ENCODE peak calls at places on chromosome 6, in six cellular contexts. R, H, G, Y, O and J are unnamed samples.

GRCh38 chr6:168071620-168072019 is 7.4 kb downstream of the FRMD1 start:
- DNase-seq in R (no peak), H (peak; percentile 72), G (no peak), Y (no peak), O (no peak), J (peak; percentile 32)

GRCh38 chr6:169789944-169790927 is 38.8 kb downstream of the ERMARD start:
- DNase-seq in R (peak; percentile 77), H (peak; percentile 82), G (peak; percentile 35), Y (peak; percentile 71), O (peak; percentile 84), J (peak; percentile 88)

GRCh38 chr6:149935668-149936067 is 6.1 kb upstream of the ULBP2 start:
- DNase-seq in R (no peak), H (no peak), G (no peak), Y (no peak), O (peak; percentile 39), J (no peak)

GRCh38 chr6:3749991-3750323 is 1.6 kb downstream of the PXDC1 start:
- DNase-seq in R (peak; percentile 86), H (no peak), G (no peak), Y (peak; percentile 62), O (no peak), J (peak; percentile 23)

GRCh38 chr6:88867841-88868558 is 95.4 kb downstream of the RNGTT start:
- DNase-seq in R (no peak), H (no peak), G (no peak), Y (no peak), O (no peak), J (no peak)

GRCh38 chr6:169843991-169844390 is 92.6 kb downstream of the ERMARD start:
- DNase-seq in R (no peak), H (no peak), G (no peak), Y (no peak), O (peak; percentile 11), J (no peak)

GRCh38 chr6:136035378-136036070 is 184.0 kb downstream of the PDE7B start:
- DNase-seq in R (peak; percentile 94), H (no peak), G (no peak), Y (peak; percentile 43), O (no peak), J (no peak)

GRCh38 chr6:116562614-116563013 is 8.7 kb upstream of the RWDD1 start:
- DNase-seq in R (peak; percentile 77), H (no peak), G (no peak), Y (no peak), O (no peak), J (peak; percentile 43)

GRCh38 chr6:144710207-144710606 is 425.1 kb downstream of the UTRN start:
- DNase-seq in R (peak; percentile 73), H (no peak), G (no peak), Y (no peak), O (no peak), J (no peak)

GRCh38 chr6:40425192-40425919 is 161.8 kb downstream of the LRFN2 start:
- DNase-seq in R (no peak), H (no peak), G (no peak), Y (peak; percentile 30), O (no peak), J (no peak)

GRCh38 chr6:57301755-57302154 is 15.7 kb upstream of the PRIM2 start:
- DNase-seq in R (no peak), H (no peak), G (no peak), Y (no peak), O (no peak), J (no peak)

GRCh38 chr6:158521759-158522158 is 38.1 kb upstream of the TMEM181 start:
- DNase-seq in R (no peak), H (no peak), G (no peak), Y (no peak), O (no peak), J (no peak)

GRCh38 chr6:56953597-56954388 is 1.1 kb upstream of the BEND6 start:
- DNase-seq in R (no peak), H (no peak), G (no peak), Y (no peak), O (no peak), J (no peak)

GRCh38 chr6:161837854-161838253 is 564.0 kb upstream of the AGPAT4 start:
- DNase-seq in R (no peak), H (no peak), G (no peak), Y (no peak), O (no peak), J (no peak)

GRCh38 chr6:158852312-158853071 is 33.3 kb upstream of the EZR start:
- DNase-seq in R (no peak), H (no peak), G (no peak), Y (no peak), O (peak; percentile 55), J (no peak)

GRCh38 chr6:118709859-118710350 is 58.5 kb upstream of the CEP85L start:
- DNase-seq in R (peak; percentile 75), H (no peak), G (no peak), Y (no peak), O (peak; percentile 73), J (no peak)

GRCh38 chr6:85015396-85015990 is 251.1 kb upstream of the TBX18 start:
- DNase-seq in R (peak; percentile 89), H (peak; percentile 82), G (peak; percentile 63), Y (peak; percentile 49), O (no peak), J (peak; percentile 61)

GRCh38 chr6:166498228-166498627 is 88.2 kb downstream of the RAMACL start:
- DNase-seq in R (no peak), H (no peak), G (no peak), Y (no peak), O (no peak), J (no peak)

GRCh38 chr6:99151634-99152344 is 197.7 kb downstream of the FAXC start:
- DNase-seq in R (peak; percentile 11), H (peak; percentile 84), G (peak; percentile 37), Y (no peak), O (no peak), J (peak; percentile 56)

GRCh38 chr6:106470316-106470715 is 109.8 kb downstream of the CRYBG1 start:
- DNase-seq in R (no peak), H (no peak), G (no peak), Y (no peak), O (no peak), J (no peak)

GRCh38 chr6:54085526-54085925 is 25.7 kb upstream of the MLIP start:
- DNase-seq in R (no peak), H (no peak), G (no peak), Y (no peak), O (no peak), J (no peak)

GRCh38 chr6:75601608-75602163 is at the start of gene SENP6:
- DNase-seq in R (peak; percentile 87), H (peak; percentile 75), G (peak; percentile 27), Y (peak; percentile 88), O (peak; percentile 85), J (peak; percentile 83)

GRCh38 chr6:26086214-26086613 is 1.0 kb upstream of the HFE start:
- DNase-seq in R (no peak), H (no peak), G (no peak), Y (no peak), O (peak; percentile 53), J (no peak)

GRCh38 chr6:137956098-137956488 is 89.0 kb downstream of the TNFAIP3 start:
- DNase-seq in R (no peak), H (no peak), G (no peak), Y (no peak), O (no peak), J (no peak)

GRCh38 chr6:43247115-43247999 is 4.1 kb downstream of the TTBK1 start:
- DNase-seq in R (peak; percentile 52), H (peak; percentile 93), G (peak; percentile 24), Y (peak; percentile 79), O (peak; percentile 87), J (peak; percentile 81)

GRCh38 chr6:22658934-22659333 is 89.6 kb downstream of the HDGFL1 start:
- DNase-seq in R (no peak), H (no peak), G (no peak), Y (no peak), O (no peak), J (no peak)
- TF ChIP-seq CTCF in R (no peak), H (no peak), G (no peak), Y (no peak), O (no peak), J (no peak)

DNA sequence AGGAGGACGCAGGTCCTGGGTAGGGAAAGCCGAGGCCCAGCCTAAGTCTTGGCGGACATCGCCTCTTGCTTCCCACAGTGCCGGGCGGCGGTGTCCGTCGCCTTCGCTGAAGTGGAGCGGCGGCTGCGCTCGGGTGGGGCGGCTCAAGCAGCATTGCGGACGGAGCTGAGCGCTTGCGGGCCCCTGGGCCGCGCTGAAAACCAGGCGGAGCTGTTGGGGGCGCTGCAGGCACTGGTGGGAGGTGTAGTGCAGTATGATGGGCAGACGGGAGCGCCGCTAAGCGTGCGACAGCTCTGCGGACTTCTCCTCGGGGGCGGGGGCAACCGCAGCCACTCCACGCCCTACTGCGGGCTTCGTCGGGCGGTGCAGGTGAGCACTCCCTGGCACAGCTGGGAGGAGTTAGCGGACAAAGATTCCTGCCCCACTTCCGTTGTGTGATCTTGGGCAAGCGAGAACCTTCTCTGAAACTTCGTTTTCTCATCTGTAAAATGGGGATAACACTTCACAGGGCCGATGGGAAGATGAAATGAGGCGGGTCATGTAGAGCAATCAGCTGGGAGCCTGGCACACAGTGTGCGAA is 4.3 kb downstream of the PRSS16 start:
- DNase-seq in R (peak; percentile 76), H (peak; percentile 97), G (peak; percentile 85), Y (no peak), O (peak; percentile 74), J (peak; percentile 94)
- TF ChIP-seq CTCF in R (peak; percentile 56), H (no peak), G (peak; percentile 43), Y (no peak), O (peak; percentile 21), J (peak; percentile 52)

DNA sequence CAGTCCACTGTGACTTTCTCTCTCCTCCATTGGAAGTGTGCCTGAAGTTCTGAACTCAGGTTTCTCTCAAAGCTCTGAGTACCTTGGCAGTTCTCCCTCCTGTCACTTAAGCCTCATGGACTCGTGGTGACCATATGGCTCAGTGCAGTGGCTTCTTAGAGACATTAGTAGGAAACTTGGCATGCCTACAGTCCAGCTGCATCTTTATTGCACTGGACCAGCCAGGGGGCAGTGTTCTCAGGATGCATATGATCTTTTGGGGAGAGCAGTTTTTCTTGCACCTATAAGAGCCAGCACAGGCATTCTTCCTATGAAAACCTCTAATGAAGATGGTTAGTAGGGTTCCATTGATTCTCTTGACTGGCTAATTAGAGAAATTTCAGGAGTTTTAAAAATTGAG is 47.5 kb upstream of the KCNK16 start:
- DNase-seq in R (no peak), H (no peak), G (no peak), Y (no peak), O (no peak), J (no peak)
- TF ChIP-seq CTCF in R (peak; percentile 27), H (no peak), G (no peak), Y (no peak), O (no peak), J (no peak)

GRCh38 chr6:91278416-91278815 is 691.5 kb upstream of the MAP3K7 start:
- DNase-seq in R (no peak), H (no peak), G (no peak), Y (no peak), O (no peak), J (no peak)

GRCh38 chr6:91273729-91274128 is 686.9 kb upstream of the MAP3K7 start:
- DNase-seq in R (peak; percentile 25), H (no peak), G (no peak), Y (peak; percentile 66), O (no peak), J (no peak)

GRCh38 chr6:91271807-91272206 is 684.9 kb upstream of the MAP3K7 start:
- DNase-seq in R (no peak), H (no peak), G (no peak), Y (no peak), O (no peak), J (no peak)

DNA sequence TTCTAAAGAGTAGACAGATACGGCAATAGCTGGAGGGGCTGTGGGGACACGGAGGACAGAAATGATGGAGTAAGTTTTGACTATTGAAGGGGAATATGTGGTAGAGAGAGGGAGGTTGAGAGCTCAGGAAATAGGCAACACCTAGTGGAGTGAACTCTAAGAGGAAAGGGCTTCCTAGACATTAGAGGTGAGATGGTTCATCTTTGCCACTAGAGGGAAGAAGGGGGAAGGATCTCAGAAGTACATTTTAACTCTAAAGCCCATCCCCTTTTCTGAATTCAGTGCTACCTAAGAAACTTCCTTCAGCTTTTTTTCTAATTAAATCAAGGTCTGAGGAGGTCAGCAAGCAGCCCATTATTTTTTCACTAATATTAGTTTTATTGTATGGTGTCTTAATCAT is 689.4 kb upstream of the MAP3K7 start:
- DNase-seq in R (no peak), H (no peak), G (no peak), Y (no peak), O (no peak), J (no peak)
- TF ChIP-seq CTCF in R (no peak), H (peak; percentile 50), G (no peak), Y (peak; percentile 15), O (no peak), J (peak; percentile 43)